ENCODE peak calls at places on chromosome 17, in seven cellular contexts. One of them, this sample, is unnamed.

GRCh38 chr17:81399481-81400153 is 4.4 kb downstream of the BAHCC1 start:
- DNase-seq in Calu3: no peak
- DNase-seq in retinal pigment epithelial cell: no peak
- DNase-seq in HCT116: no peak
- DNase-seq in GM13976: peak; percentile 65
- DNase-seq in GM12865: no peak
- DNase-seq in tibial nerve: no peak
- DNase-seq in this sample: peak; percentile 74

GRCh38 chr17:32485261-32485955 is 1.4 kb upstream of the CDK5R1 start:
- DNase-seq in Calu3: no peak
- DNase-seq in retinal pigment epithelial cell: no peak
- DNase-seq in HCT116: no peak
- DNase-seq in GM13976: no peak
- DNase-seq in GM12865: no peak
- DNase-seq in tibial nerve: no peak
- DNase-seq in this sample: no peak

GRCh38 chr17:38967290-38967738 is at the start of gene FBXO47:
- DNase-seq in Calu3: peak; percentile 54
- DNase-seq in retinal pigment epithelial cell: peak; percentile 59
- DNase-seq in HCT116: no peak
- DNase-seq in GM13976: peak; percentile 68
- DNase-seq in GM12865: peak; percentile 64
- DNase-seq in tibial nerve: peak; percentile 93
- DNase-seq in this sample: peak; percentile 64

GRCh38 chr17:41308251-41308917 is 725 bp downstream of the KRTAP16-1 start:
- DNase-seq in Calu3: no peak
- DNase-seq in retinal pigment epithelial cell: no peak
- DNase-seq in HCT116: no peak
- DNase-seq in GM13976: no peak
- DNase-seq in GM12865: peak; percentile 57
- DNase-seq in tibial nerve: no peak
- DNase-seq in this sample: no peak

GRCh38 chr17:37107406-37108083 is 158.8 kb downstream of the AATF start:
- DNase-seq in Calu3: no peak
- DNase-seq in retinal pigment epithelial cell: no peak
- DNase-seq in HCT116: no peak
- DNase-seq in GM13976: no peak
- DNase-seq in GM12865: no peak
- DNase-seq in tibial nerve: no peak
- DNase-seq in this sample: no peak

GRCh38 chr17:42142371-42142896 is 12.4 kb downstream of the RAB5C start:
- DNase-seq in Calu3: no peak
- DNase-seq in retinal pigment epithelial cell: no peak
- DNase-seq in HCT116: no peak
- DNase-seq in GM13976: no peak
- DNase-seq in GM12865: no peak
- DNase-seq in tibial nerve: no peak
- DNase-seq in this sample: no peak

GRCh38 chr17:76866774-76867577 is 1.2 kb upstream of the MGAT5B start:
- DNase-seq in Calu3: peak; percentile 30
- DNase-seq in retinal pigment epithelial cell: no peak
- DNase-seq in HCT116: no peak
- DNase-seq in GM13976: no peak
- DNase-seq in GM12865: no peak
- DNase-seq in tibial nerve: no peak
- DNase-seq in this sample: no peak

GRCh38 chr17:82839617-82840292 is at the start of gene ZNF750:
- DNase-seq in Calu3: no peak
- DNase-seq in retinal pigment epithelial cell: no peak
- DNase-seq in HCT116: no peak
- DNase-seq in GM13976: no peak
- DNase-seq in GM12865: no peak
- DNase-seq in tibial nerve: no peak
- DNase-seq in this sample: no peak

GRCh38 chr17:32551186-32551955 is 64.6 kb downstream of the CDK5R1 start:
- DNase-seq in Calu3: peak; percentile 24
- DNase-seq in retinal pigment epithelial cell: peak; percentile 26
- DNase-seq in HCT116: no peak
- DNase-seq in GM13976: peak; percentile 70
- DNase-seq in GM12865: peak; percentile 80
- DNase-seq in tibial nerve: no peak
- DNase-seq in this sample: peak; percentile 66

GRCh38 chr17:82868715-82869131 is 28.9 kb upstream of the ZNF750 start:
- DNase-seq in Calu3: no peak
- DNase-seq in retinal pigment epithelial cell: no peak
- DNase-seq in HCT116: no peak
- DNase-seq in GM13976: no peak
- DNase-seq in GM12865: no peak
- DNase-seq in tibial nerve: no peak
- DNase-seq in this sample: no peak

GRCh38 chr17:55005520-55005919 is 37.0 kb downstream of the STXBP4 start:
- DNase-seq in Calu3: no peak
- DNase-seq in retinal pigment epithelial cell: no peak
- DNase-seq in HCT116: peak; percentile 63
- DNase-seq in GM13976: no peak
- DNase-seq in GM12865: peak; percentile 56
- DNase-seq in tibial nerve: no peak
- DNase-seq in this sample: peak; percentile 3

GRCh38 chr17:4949321-4950074 is 1.2 kb upstream of the PFN1 start:
- DNase-seq in Calu3: peak; percentile 57
- DNase-seq in retinal pigment epithelial cell: no peak
- DNase-seq in HCT116: peak; percentile 41
- DNase-seq in GM13976: peak; percentile 87
- DNase-seq in GM12865: peak; percentile 97
- DNase-seq in tibial nerve: no peak
- DNase-seq in this sample: peak; percentile 91

GRCh38 chr17:63699638-63700527 is at the start of gene LIMD2:
- DNase-seq in Calu3: peak; percentile 26
- DNase-seq in retinal pigment epithelial cell: no peak
- DNase-seq in HCT116: no peak
- DNase-seq in GM13976: peak; percentile 89
- DNase-seq in GM12865: peak; percentile 88
- DNase-seq in tibial nerve: no peak
- DNase-seq in this sample: peak; percentile 93

GRCh38 chr17:71467719-71468118 is 653.1 kb upstream of the SOX9 start:
- DNase-seq in Calu3: peak; percentile 52
- DNase-seq in retinal pigment epithelial cell: no peak
- DNase-seq in HCT116: no peak
- DNase-seq in GM13976: no peak
- DNase-seq in GM12865: no peak
- DNase-seq in tibial nerve: no peak
- DNase-seq in this sample: no peak

GRCh38 chr17:71470062-71470461 is 650.8 kb upstream of the SOX9 start:
- DNase-seq in Calu3: no peak
- DNase-seq in retinal pigment epithelial cell: no peak
- DNase-seq in HCT116: no peak
- DNase-seq in GM13976: no peak
- DNase-seq in GM12865: no peak
- DNase-seq in tibial nerve: no peak
- DNase-seq in this sample: no peak

DNA sequence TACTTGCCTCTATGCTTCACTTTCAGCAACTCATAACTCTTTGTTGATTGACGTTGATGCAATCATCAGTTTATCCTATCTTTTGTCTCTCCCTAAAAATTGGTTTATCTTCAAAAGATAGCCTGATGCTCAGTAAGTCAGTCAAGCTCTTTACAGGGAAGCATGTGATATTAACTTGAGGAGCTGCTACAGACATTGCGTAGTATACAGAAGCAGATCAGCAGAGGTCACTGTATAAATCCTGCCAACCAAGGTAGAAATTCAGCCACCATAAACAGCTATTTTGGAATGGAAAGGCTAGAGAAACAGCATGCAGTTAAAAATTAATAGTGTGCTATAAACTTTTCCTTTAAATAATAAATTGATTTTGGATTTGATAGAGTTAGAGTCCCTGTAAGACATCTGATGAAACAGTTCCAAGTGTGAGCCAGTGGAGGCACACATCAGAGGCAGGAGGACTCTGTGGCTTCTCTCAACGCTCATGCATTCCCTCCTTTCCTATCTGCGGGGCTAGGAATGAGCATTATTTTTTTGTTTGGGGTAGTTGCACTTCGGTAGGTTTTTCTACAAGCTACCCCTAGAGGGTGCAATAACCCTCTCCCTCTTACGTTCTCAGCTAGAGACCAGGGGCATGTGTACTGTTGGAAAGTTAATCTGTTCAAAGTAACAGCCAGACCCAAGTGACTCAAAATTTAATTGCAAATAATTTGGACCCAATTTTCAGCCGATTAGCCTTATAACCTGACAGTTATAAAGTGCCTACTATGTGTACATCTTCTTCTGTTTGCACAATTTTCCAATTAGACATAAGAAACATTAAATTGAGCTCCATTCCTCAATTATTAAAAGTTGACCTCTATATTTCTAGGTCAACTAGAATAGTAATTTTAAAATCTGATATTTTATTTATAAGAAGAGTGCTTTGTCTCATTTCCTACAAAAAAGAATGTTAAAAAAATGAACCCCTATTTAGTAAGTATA is 647.7 kb upstream of the SOX9 start:
- DNase-seq in Calu3: peak; percentile 57
- DNase-seq in retinal pigment epithelial cell: no peak
- DNase-seq in HCT116: peak; percentile 86
- DNase-seq in GM13976: peak; percentile 38
- DNase-seq in GM12865: peak; percentile 69
- DNase-seq in tibial nerve: no peak
- DNase-seq in this sample: peak; percentile 42
- TF ChIP-seq CTCF in Calu3: peak; percentile 68
- TF ChIP-seq CTCF in retinal pigment epithelial cell: peak; percentile 85
- TF ChIP-seq CTCF in HCT116: peak; percentile 88
- TF ChIP-seq CTCF in GM13976: peak; percentile 50
- TF ChIP-seq CTCF in GM12865: peak; percentile 70
- TF ChIP-seq CTCF in tibial nerve: peak; percentile 26
- TF ChIP-seq CTCF in this sample: peak; percentile 68

GRCh38 chr17:16872836-16873653 is 98.9 kb downstream of the TNFRSF13B start:
- DNase-seq in Calu3: peak; percentile 50
- DNase-seq in retinal pigment epithelial cell: no peak
- DNase-seq in HCT116: peak; percentile 45
- DNase-seq in GM13976: peak; percentile 87
- DNase-seq in GM12865: peak; percentile 51
- DNase-seq in tibial nerve: no peak
- DNase-seq in this sample: peak; percentile 76
- TF ChIP-seq CTCF in Calu3: peak; percentile 59
- TF ChIP-seq CTCF in retinal pigment epithelial cell: peak; percentile 74
- TF ChIP-seq CTCF in HCT116: peak; percentile 93
- TF ChIP-seq CTCF in GM13976: peak; percentile 50
- TF ChIP-seq CTCF in GM12865: peak; percentile 70
- TF ChIP-seq CTCF in tibial nerve: peak; percentile 11
- TF ChIP-seq CTCF in this sample: peak; percentile 71

DNA sequence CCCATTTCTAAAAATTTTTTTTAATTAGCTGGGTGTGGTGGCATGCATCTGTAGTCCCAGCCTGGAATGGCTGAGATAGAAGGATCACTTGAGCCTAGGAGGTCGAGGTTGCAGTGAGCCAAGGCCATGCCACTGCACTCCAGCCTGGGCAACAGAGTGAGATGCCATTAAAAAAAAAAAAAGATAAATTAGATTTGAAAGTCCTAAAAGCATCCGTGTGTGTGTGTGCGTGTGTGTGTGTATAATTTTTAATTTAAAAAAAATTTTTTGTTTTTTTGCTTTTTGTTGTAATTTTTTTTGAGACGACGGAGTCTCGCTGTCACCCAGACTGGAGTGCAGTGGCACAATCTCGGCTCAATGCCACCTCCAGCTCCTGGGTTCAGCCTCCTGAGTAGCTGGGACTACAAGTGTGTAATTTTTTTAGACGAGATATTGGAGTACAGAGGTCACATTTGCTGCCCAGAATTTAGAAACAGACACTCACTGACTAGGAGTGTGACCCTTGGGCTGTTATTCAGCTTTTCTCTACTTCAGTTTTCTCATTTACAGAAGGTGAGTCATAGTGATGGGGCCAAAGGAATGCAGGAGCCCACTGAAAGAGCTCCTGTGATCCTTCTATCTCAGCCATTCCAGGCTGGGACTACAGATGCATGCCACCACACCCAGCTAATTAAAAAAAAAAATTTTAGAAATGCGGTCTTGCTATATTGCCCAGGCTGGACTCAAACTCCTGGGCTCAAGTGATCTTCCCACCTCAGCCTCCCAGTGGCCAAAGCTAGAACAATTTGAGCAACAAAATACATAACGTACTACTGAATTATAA is 25.5 kb upstream of the TBX4 start:
- DNase-seq in Calu3: no peak
- DNase-seq in retinal pigment epithelial cell: no peak
- DNase-seq in HCT116: peak; percentile 73
- DNase-seq in GM13976: no peak
- DNase-seq in GM12865: no peak
- DNase-seq in tibial nerve: no peak
- DNase-seq in this sample: no peak
- TF ChIP-seq CTCF in Calu3: no peak
- TF ChIP-seq CTCF in retinal pigment epithelial cell: no peak
- TF ChIP-seq CTCF in HCT116: peak; percentile 34
- TF ChIP-seq CTCF in GM13976: no peak
- TF ChIP-seq CTCF in GM12865: no peak
- TF ChIP-seq CTCF in tibial nerve: no peak
- TF ChIP-seq CTCF in this sample: no peak

GRCh38 chr17:44084921-44085320 is 14.4 kb downstream of the G6PC3 start:
- DNase-seq in Calu3: no peak
- DNase-seq in retinal pigment epithelial cell: no peak
- DNase-seq in HCT116: no peak
- DNase-seq in GM13976: no peak
- DNase-seq in GM12865: no peak
- DNase-seq in tibial nerve: no peak
- DNase-seq in this sample: no peak

GRCh38 chr17:44082206-44082605 is 11.7 kb downstream of the G6PC3 start:
- DNase-seq in Calu3: no peak
- DNase-seq in retinal pigment epithelial cell: no peak
- DNase-seq in HCT116: no peak
- DNase-seq in GM13976: no peak
- DNase-seq in GM12865: no peak
- DNase-seq in tibial nerve: no peak
- DNase-seq in this sample: no peak

GRCh38 chr17:44084131-44084538 is 13.6 kb downstream of the G6PC3 start:
- DNase-seq in Calu3: peak; percentile 62
- DNase-seq in retinal pigment epithelial cell: no peak
- DNase-seq in HCT116: no peak
- DNase-seq in GM13976: peak; percentile 61
- DNase-seq in GM12865: no peak
- DNase-seq in tibial nerve: no peak
- DNase-seq in this sample: peak; percentile 59

GRCh38 chr17:44081681-44082080 is 11.1 kb downstream of the G6PC3 start:
- DNase-seq in Calu3: no peak
- DNase-seq in retinal pigment epithelial cell: no peak
- DNase-seq in HCT116: no peak
- DNase-seq in GM13976: no peak
- DNase-seq in GM12865: no peak
- DNase-seq in tibial nerve: no peak
- DNase-seq in this sample: no peak

DNA sequence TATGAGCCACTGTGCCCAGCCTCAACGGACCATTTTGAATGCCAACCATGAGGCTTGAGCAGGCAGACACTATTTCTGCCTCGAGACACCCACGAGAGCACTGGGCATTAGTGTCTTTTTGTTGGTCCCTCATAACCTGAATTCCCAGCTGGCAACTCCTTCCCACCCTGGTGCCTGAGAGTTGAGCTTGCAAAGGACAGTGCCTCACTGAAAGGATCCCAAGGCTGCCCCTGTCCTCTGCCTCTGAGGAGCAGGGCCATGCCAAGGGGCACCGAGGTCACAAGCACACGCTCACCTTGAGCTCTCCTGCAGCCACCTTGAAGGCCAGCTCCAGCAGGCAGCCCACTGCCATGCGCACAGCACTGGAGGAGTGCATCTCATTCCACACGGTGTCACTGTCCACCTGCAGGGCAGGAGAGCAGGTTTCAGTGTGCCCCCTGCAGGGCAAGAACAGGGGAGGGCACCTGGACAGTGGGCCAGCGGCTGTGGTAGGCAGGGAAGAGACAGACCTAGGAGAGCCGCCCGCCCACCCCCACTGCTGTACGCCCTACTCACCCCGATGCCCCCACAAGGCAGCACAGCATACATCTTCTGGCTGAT is 12.8 kb downstream of the G6PC3 start:
- DNase-seq in Calu3: peak; percentile 75
- DNase-seq in retinal pigment epithelial cell: no peak
- DNase-seq in HCT116: peak; percentile 57
- DNase-seq in GM13976: no peak
- DNase-seq in GM12865: peak; percentile 32
- DNase-seq in tibial nerve: no peak
- DNase-seq in this sample: no peak
- TF ChIP-seq CTCF in Calu3: peak; percentile 91
- TF ChIP-seq CTCF in retinal pigment epithelial cell: peak; percentile 43
- TF ChIP-seq CTCF in HCT116: peak; percentile 85
- TF ChIP-seq CTCF in GM13976: no peak
- TF ChIP-seq CTCF in GM12865: peak; percentile 22
- TF ChIP-seq CTCF in tibial nerve: no peak
- TF ChIP-seq CTCF in this sample: peak; percentile 32

This sample was measured in GM13977.